ENCODE peak calls at places on chromosomes 11 and 22, in seven cellular contexts. R is HCT116, H is K562, A is SK-N-SH, E is H1, D is HepG2, F is GM12878. K is an unnamed sample.

GRCh38 chr11:31412946-31413345 is 43.3 kb downstream of the DNAJC24 start:
- DNase-seq in R (no peak), H (no peak), A (no peak), E (no peak), D (no peak), F (no peak), K (no peak)

GRCh38 chr22:19497245-19497644 is 17.5 kb downstream of the CDC45 start:
- DNase-seq in R (no peak), H (peak), A (no peak), E (no peak), D (no peak), F (no peak), K (no peak)

GRCh38 chr11:110445428-110445827 is 15.7 kb downstream of the FDX1 start:
- DNase-seq in R (no peak), H (no peak), A (no peak), E (no peak), D (no peak), F (no peak), K (no peak)

GRCh38 chr11:108302121-108302785 is 79.4 kb downstream of the ATM start:
- DNase-seq in R (no peak), H (no peak), A (no peak), E (no peak), D (no peak), F (no peak), K (no peak)

GRCh38 chr22:49960967-49961600 is 512 bp downstream of the PIM3 start:
- DNase-seq in R (no peak), H (peak), A (peak), E (peak), D (no peak), F (no peak), K (peak)

GRCh38 chr11:12291313-12291712 is 86.1 kb upstream of the PARVA start:
- DNase-seq in R (no peak), H (no peak), A (peak), E (no peak), D (no peak), F (no peak), K (no peak)

GRCh38 chr11:117795726-117796455 is 1.1 kb downstream of the DSCAML1 start:
- DNase-seq in R (no peak), H (no peak), A (peak), E (peak), D (no peak), F (no peak), K (peak)

GRCh38 chr11:66133216-66133775 is 63.2 kb downstream of the PACS1 start:
- DNase-seq in R (no peak), H (no peak), A (peak), E (no peak), D (no peak), F (no peak), K (no peak)

GRCh38 chr11:59551651-59552521 is 40.5 kb downstream of the OR4D9 start:
- DNase-seq in R (peak), H (peak), A (peak), E (no peak), D (peak), F (no peak), K (no peak)

GRCh38 chr11:9577551-9577950 is 4.1 kb downstream of the WEE1 start:
- DNase-seq in R (no peak), H (no peak), A (no peak), E (peak), D (no peak), F (no peak), K (peak)

GRCh38 chr22:35312198-35313059 is 12.7 kb downstream of the TOM1 start:
- DNase-seq in R (peak), H (no peak), A (no peak), E (no peak), D (peak), F (no peak), K (no peak)

DNA sequence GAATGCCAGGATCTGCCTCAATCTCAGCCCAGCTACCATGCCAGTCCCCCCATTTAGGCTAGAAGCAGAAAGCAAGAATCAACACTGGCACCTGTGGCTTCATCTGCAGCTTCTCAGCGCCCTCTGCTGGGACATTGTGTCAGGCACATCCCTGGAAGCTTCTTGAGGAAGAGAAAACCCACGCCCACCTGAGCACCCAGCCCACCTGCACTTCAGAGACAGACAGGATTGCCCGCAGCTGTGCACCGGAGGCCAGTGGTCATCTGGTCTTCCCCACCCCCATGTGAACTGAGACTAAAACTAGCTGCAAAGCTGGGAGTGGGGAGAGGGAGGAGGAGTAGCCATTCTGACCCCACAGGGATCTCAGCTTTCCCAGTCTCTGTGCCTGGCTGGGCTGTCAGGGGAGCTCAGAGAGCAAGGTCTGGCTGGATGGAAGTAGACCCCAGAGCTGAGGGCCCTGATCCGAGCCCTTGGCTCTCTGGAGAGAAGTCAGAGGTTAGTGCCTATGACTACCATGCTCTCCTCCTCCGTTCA is 66.8 kb downstream of the FEZ1 start:
- DNase-seq in R (peak), H (peak), A (peak), E (peak), D (peak), F (no peak), K (peak)
- TF ChIP-seq JUND in R (no peak), H (peak), A (no peak), E (no peak), D (no peak), F (no peak), K (no peak)

DNA sequence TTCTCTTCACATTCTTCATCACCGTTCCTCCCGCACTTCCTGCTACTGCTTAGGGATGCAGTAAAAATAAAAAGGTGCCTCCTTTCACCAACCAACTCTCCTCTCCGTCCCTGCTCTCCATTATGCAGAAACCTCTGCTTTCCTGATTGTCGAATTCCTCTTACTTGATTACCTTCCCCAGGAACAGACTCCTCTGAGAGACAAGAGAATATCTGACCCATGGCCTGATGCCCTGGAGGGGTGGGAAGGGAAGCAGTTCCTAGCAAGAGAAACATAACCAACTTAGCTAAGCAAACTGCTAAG is 80.9 kb downstream of the TRIM29 start:
- DNase-seq in R (no peak), H (no peak), A (no peak), E (peak), D (no peak), F (no peak), K (no peak)
- TF ChIP-seq JUND in R (no peak), H (no peak), A (no peak), E (no peak), D (no peak), F (no peak), K (no peak)

DNA sequence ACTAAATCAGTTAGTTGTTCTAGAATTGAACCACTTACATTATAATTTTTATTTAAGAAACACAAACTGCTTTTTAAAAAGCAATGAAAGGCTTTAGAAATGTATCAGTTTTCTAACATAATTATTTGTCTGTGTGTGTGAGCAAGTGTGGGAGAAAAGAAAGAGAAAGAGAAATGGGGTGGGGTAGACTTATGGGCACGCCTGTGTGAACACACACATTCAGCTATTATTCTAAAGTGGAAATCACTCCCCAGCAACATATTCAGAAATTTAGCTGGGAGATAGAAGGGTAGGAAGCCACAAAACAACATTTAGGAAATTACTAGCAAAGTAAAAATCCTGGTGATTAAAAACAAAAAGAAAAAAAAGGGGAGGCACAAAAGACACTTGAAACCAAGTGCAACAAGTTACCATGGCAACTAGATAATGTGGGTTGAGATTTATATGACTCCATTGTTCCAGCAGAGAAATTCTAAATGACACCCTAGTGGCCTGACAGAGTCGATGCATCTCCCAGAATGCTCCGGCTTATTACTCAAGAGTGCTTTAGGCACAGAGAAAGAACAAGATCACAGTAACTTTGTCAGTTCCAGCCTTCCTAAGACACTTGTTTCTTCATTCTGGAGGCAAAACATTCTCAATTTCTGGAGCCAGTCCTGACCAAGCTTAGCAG is 444.6 kb downstream of the DLG2 start:
- DNase-seq in R (peak), H (no peak), A (peak), E (no peak), D (peak), F (no peak), K (no peak)
- TF ChIP-seq JUND in R (no peak), H (no peak), A (no peak), E (no peak), D (no peak), F (no peak), K (no peak)

DNA sequence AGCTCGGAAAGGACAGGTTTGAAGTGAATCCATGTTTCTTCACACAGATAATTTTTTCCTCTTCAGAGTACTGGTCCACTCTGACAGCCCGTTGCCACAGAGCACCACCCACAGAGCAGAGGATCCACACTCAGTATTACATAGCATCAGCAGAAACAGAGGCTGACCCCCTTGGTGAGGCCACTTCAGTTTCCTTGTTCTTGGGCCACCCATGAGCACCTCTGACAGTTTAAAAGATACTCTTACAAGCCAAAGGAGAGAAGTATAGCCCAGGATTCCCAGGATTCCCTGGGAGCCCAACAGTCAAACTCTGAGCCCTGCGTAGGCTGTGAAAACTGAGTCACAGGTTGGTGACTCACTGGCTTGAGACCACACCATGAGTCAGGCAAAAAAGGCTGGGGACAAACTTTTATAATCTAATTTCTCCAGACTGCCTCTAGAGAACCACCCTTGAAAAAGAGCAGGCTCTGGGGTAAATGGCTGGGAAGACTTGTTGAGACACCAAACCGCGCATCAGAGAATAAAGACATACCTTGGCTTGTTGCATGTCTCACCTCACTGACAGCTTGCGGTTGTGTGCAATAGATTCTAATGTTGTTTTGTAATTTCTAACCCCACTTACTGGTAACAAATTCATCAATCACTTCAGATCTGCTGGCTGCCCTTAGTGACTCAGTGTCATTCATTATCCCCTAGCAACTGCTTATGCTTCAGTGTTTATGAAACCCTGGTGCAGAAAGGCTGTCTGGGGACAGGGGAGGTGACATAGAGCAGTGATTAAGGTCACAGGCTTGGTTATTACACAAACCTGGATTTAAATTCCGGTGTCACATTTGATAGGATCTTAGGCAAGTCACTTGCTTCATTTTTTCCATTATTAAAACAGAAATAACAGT is 56.9 kb upstream of the PRSS23 start:
- DNase-seq in R (peak), H (peak), A (no peak), E (no peak), D (peak), F (no peak), K (no peak)
- TF ChIP-seq JUND in R (peak), H (peak), A (peak), E (no peak), D (no peak), F (no peak), K (no peak)

DNA sequence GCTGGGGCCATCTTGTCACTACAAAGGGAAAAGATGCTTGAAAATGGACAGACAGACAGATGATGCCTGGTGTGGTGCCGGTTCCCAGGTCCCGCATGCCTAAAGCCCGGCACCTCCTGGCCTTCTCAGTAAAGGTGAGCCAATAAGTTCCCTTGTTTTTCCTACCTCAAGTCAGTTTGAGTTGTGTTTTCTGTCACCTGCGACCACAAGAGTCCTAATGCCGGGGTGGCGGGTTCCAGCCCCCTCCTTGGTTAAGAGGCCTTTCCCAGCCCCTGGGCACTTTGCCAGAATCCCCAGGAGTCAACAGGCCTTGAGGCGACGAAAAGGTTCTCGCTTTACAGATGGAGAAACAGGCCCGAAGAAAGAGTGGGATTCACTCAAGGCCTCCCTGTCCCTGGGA is 9.0 kb downstream of the FGF19 start:
- DNase-seq in R (no peak), H (no peak), A (no peak), E (no peak), D (no peak), F (no peak), K (no peak)
- TF ChIP-seq JUND in R (no peak), H (no peak), A (no peak), E (no peak), D (no peak), F (no peak), K (no peak)